ENCODE peak calls at places on chromosomes 3 and 15, in seven cellular contexts. U is ovary, R is endothelial cell of umbilical vein, D is uterus, B is transverse colon, M is IMR-90, Z is stomach. C is an unnamed sample.

GRCh38 chr3:127711021-127711420 is 38.3 kb downstream of the ABTB1 start:
- DNase-seq in U (no peak), R (no peak), D (no peak), B (peak; percentile 4), M (no peak), Z (no peak), C (no peak)

GRCh38 chr3:107117922-107118576 is 259.2 kb upstream of the CCDC54 start:
- DNase-seq in U (peak; percentile 59), R (peak; percentile 60), D (peak; percentile 36), B (no peak), M (peak; percentile 80), Z (no peak), C (no peak)

GRCh38 chr15:62866366-62866765 is 176.2 kb upstream of the TPM1 start:
- DNase-seq in U (no peak), R (no peak), D (no peak), B (no peak), M (no peak), Z (no peak), C (no peak)

GRCh38 chr3:49427581-49427980 is 1.5 kb downstream of the NICN1 start:
- DNase-seq in U (no peak), R (no peak), D (no peak), B (no peak), M (no peak), Z (no peak), C (no peak)

GRCh38 chr15:82297546-82297945 is 34.9 kb downstream of the SAXO2 start:
- DNase-seq in U (no peak), R (no peak), D (no peak), B (no peak), M (no peak), Z (no peak), C (no peak)

GRCh38 chr3:50656417-50657195 is 18.1 kb upstream of the DOCK3 start:
- DNase-seq in U (no peak), R (no peak), D (no peak), B (no peak), M (no peak), Z (no peak), C (no peak)

GRCh38 chr3:52315006-52315405 is 1.1 kb upstream of the DNAH1 start:
- DNase-seq in U (no peak), R (no peak), D (no peak), B (no peak), M (no peak), Z (no peak), C (no peak)

GRCh38 chr3:13148561-13149330 is 75.5 kb upstream of the IQSEC1 start:
- DNase-seq in U (no peak), R (no peak), D (no peak), B (peak; percentile 6), M (no peak), Z (no peak), C (no peak)

GRCh38 chr3:38574411-38575278 is 74.8 kb downstream of the SCN5A start:
- DNase-seq in U (no peak), R (peak; percentile 4), D (no peak), B (no peak), M (peak; percentile 10), Z (peak; percentile 4), C (no peak)

GRCh38 chr15:58438956-58439355 is 7.2 kb downstream of the LIPC start:
- DNase-seq in U (no peak), R (peak; percentile 72), D (no peak), B (peak; percentile 47), M (peak; percentile 46), Z (no peak), C (no peak)

GRCh38 chr3:14125193-14126016 is 553 bp downstream of the TMEM43 start:
- DNase-seq in U (peak; percentile 67), R (peak; percentile 84), D (peak; percentile 73), B (peak; percentile 80), M (peak; percentile 94), Z (peak; percentile 50), C (no peak)

GRCh38 chr15:64583519-64583918 is 123.1 kb downstream of the ZNF609 start:
- DNase-seq in U (no peak), R (no peak), D (no peak), B (no peak), M (no peak), Z (no peak), C (no peak)

GRCh38 chr15:87623832-87624231 is 632.7 kb downstream of the NTRK3 start:
- DNase-seq in U (no peak), R (no peak), D (no peak), B (no peak), M (no peak), Z (no peak), C (no peak)

GRCh38 chr3:73143821-73144237 is 82.4 kb downstream of the EBLN2 start:
- DNase-seq in U (no peak), R (no peak), D (no peak), B (no peak), M (no peak), Z (no peak), C (peak; percentile 30)

GRCh38 chr3:146396792-146397191 is 72.6 kb downstream of the PLSCR2 start:
- DNase-seq in U (no peak), R (peak; percentile 77), D (no peak), B (no peak), M (no peak), Z (no peak), C (no peak)

GRCh38 chr15:41561104-41561776 is 2.2 kb downstream of the TYRO3 start:
- DNase-seq in U (peak; percentile 57), R (no peak), D (peak; percentile 27), B (no peak), M (no peak), Z (no peak), C (no peak)
- H3K27ac ChIP-seq in U (peak overlapping the region; percentile 83), R (no peak overlapping the region), D (peak overlapping the region; percentile 71), B (no peak overlapping the region), M (no peak overlapping the region), Z (no peak overlapping the region), C (no peak overlapping the region)

DNA sequence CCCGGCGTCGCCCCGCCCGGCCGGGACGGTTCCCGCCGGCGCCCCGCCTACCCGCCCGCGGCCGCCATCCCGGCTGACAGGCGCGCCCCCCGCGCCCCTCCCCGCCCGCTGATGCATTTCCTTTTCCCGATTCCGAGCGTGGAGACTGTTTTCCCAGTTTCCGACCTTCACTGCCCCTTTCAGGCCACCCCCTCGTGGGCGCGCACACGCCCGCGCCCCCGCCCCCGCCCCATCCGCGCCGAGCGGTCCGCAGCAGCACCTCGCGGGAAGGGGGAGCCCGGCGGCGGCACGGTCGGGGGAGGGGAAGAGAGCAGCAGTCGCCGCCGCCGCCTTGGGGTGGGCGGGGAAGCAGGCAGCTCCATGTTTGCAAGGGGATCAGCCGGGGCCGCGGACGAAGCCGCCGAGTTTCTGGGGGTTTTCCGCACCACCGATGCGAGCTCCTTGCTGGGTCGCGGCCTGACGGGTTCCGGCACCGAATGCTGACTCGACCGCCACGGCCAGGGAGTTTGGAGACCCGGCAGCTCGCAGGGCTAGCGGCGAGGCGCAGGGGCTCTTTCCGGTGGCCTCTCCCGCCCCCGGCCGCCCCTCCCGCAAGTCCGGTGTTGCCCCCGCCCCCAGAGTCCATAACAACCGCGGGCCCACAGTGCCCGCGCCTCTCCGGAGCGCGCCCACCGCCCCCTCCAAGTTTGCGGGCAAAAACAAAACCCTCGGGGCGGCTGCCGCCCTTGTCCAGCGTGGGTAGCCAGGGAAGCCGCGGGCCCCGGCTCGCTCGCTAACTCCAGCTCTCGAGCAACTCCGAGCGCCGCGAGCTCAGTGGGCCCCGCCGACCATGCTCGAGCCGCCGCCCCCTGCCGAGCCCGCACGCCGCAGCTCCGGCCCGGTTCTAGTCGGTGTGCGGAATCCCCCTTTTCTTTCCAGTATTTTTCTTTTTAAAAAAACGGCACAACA is 3.3 kb upstream of the SIN3A start:
- DNase-seq in U (no peak), R (peak; percentile 87), D (no peak), B (peak; percentile 75), M (no peak), Z (peak; percentile 67), C (no peak)
- TF ChIP-seq POLR2A in U (no peak), R (peak; percentile 48), D (no peak), B (no peak), M (peak; percentile 1), Z (no peak), C (no peak)

GRCh38 chr15:67120839-67121540 is 55.6 kb downstream of the SMAD3 start:
- DNase-seq in U (peak; percentile 92), R (peak; percentile 98), D (peak; percentile 92), B (peak; percentile 91), M (peak; percentile 97), Z (peak; percentile 90), C (peak; percentile 85)
- H3K27ac ChIP-seq in U (peak overlapping the region; percentile 92), R (peak overlapping the region; percentile 92), D (peak overlapping the region; percentile 97), B (peak overlapping the region; percentile 86), M (peak overlapping the region; percentile 99), Z (peak overlapping the region; percentile 95), C (peak overlapping the region; percentile 98)

GRCh38 chr15:41897327-41897726 is 3.5 kb upstream of the SPTBN5 start:
- DNase-seq in U (no peak), R (no peak), D (no peak), B (no peak), M (no peak), Z (no peak), C (no peak)
- TF ChIP-seq POLR2A in U (no peak), R (no peak), D (no peak), B (no peak), M (no peak), Z (no peak), C (no peak)

DNA sequence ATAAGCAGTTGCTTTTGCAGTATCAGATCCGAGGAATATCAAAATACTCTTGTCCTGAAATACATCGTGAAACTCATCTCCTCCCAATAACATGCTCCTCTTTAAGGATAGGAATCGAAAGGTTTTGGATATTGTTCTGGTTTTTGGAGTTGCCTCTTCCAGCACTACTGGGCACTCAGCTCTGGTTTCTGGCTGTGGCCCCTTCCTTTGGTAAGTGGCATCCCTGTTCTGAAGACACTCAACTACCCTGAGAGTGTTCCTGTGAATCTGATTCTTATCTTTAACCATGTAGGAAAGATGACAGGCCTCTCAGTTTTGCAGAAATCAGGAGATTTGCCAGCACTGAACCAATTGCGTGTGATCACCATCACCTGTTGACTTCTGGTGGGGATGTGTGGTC is 327.5 kb upstream of the TBL1XR1 start:
- DNase-seq in U (no peak), R (no peak), D (no peak), B (no peak), M (no peak), Z (no peak), C (no peak)
- H3K27ac ChIP-seq in U (no peak overlapping the region), R (no peak overlapping the region), D (no peak overlapping the region), B (peak overlapping the region; percentile 20), M (no peak overlapping the region), Z (no peak overlapping the region), C (no peak overlapping the region)

GRCh38 chr15:78923480-78924360 is 21.1 kb downstream of the CTSH start:
- DNase-seq in U (no peak), R (no peak), D (no peak), B (no peak), M (no peak), Z (no peak), C (no peak)

GRCh38 chr15:78922527-78922926 is 22.3 kb downstream of the CTSH start:
- DNase-seq in U (peak; percentile 14), R (no peak), D (no peak), B (no peak), M (no peak), Z (no peak), C (no peak)

GRCh38 chr15:78921940-78922339 is 22.9 kb downstream of the CTSH start:
- DNase-seq in U (peak; percentile 15), R (no peak), D (no peak), B (no peak), M (no peak), Z (no peak), C (no peak)

GRCh38 chr15:78917888-78918287 is 27.0 kb downstream of the CTSH start:
- DNase-seq in U (no peak), R (no peak), D (no peak), B (no peak), M (no peak), Z (no peak), C (no peak)

GRCh38 chr15:78921517-78921916 is 23.3 kb downstream of the CTSH start:
- DNase-seq in U (no peak), R (no peak), D (no peak), B (no peak), M (no peak), Z (no peak), C (no peak)
- TF ChIP-seq POLR2A in U (no peak), R (no peak), D (no peak), B (no peak), M (no peak), Z (no peak), C (no peak)